ENCODE peak calls at places on chromosomes 3 and 15, in four cellular contexts. M, W, A and U are unnamed samples.

GRCh38 chr15:88218557-88219214 is 37.9 kb downstream of the NTRK3 start:
- DNase-seq in W (no peak), A (no peak), M (no peak), U (no peak)

GRCh38 chr3:178623666-178624255 is 87.5 kb downstream of the KCNMB2 start:
- DNase-seq in W (no peak), M (no peak), A (no peak), U (peak)

GRCh38 chr3:13451301-13451673 is 28.8 kb upstream of the HDAC11 start:
- DNase-seq in W (no peak), A (no peak), M (no peak), U (no peak)

GRCh38 chr15:64854526-64854925 is 12.8 kb downstream of the PLEKHO2 start:
- DNase-seq in W (no peak), A (no peak), M (no peak), U (no peak)

GRCh38 chr3:29412117-29412516 is 131.2 kb downstream of the RBMS3 start:
- DNase-seq in M (no peak), W (no peak), A (no peak), U (no peak)

GRCh38 chr3:139572847-139573672 is 33.5 kb upstream of the RBP1 start:
- DNase-seq in A (no peak), M (no peak), W (no peak), U (no peak)

GRCh38 chr3:13420051-13420816 is at the start of gene NUP210:
- DNase-seq in M (peak), W (no peak), A (peak), U (no peak)

GRCh38 chr3:14256046-14256445 is 77.4 kb downstream of the LSM3 start:
- DNase-seq in W (peak), M (no peak), A (no peak), U (no peak)

GRCh38 chr3:242986-243706 is 46.6 kb downstream of the CHL1 start:
- DNase-seq in W (no peak), A (no peak), M (no peak), U (no peak)

GRCh38 chr15:83283813-83284562 is 476 bp downstream of the BNC1 start:
- DNase-seq in W (no peak), A (no peak), M (peak), U (no peak)

GRCh38 chr3:24812116-24812515 is 317.5 kb upstream of the THRB start:
- DNase-seq in W (no peak), A (no peak), M (no peak), U (no peak)

GRCh38 chr15:61051570-61052031 is 177.5 kb downstream of the RORA start:
- DNase-seq in A (no peak), W (peak), M (no peak), U (peak)

GRCh38 chr3:31862861-31863260 is 118.2 kb downstream of the OSBPL10 start:
- DNase-seq in W (no peak), A (no peak), M (no peak), U (no peak)

GRCh38 chr15:90006217-90007088 is 5.3 kb downstream of the ZNF710 start:
- DNase-seq in W (no peak), A (no peak), M (no peak), U (no peak)

GRCh38 chr3:13263770-13264467 is 156.2 kb downstream of the NUP210 start:
- DNase-seq in W (no peak), A (no peak), M (no peak), U (no peak)

GRCh38 chr15:75198560-75199346 is 2.9 kb upstream of the C15orf39 start:
- DNase-seq in W (no peak), A (no peak), M (no peak), U (no peak)

GRCh38 chr15:33215941-33216872 is 21.7 kb upstream of the FMN1 start:
- DNase-seq in W (no peak), M (no peak), A (no peak), U (no peak)

GRCh38 chr15:90560229-90560771 is 30.6 kb downstream of the CRTC3 start:
- DNase-seq in W (peak), M (no peak), A (no peak), U (peak)

GRCh38 chr15:80576519-80577090 is 118.5 kb upstream of the ABHD17C start:
- DNase-seq in M (no peak), A (no peak), W (no peak), U (no peak)

GRCh38 chr3:113000691-113001090 is 9.9 kb downstream of the GTPBP8 start:
- DNase-seq in M (no peak), W (no peak), A (no peak), U (no peak)

GRCh38 chr3:98521897-98522537 is 685 bp downstream of the CLDND1 start:
- DNase-seq in W (peak), A (peak), M (peak), U (peak)